ENCODE peak calls at places on chromosomes 13 and 19, in four cellular contexts. N, V, U and F are unnamed samples.

GRCh38 chr13:106736941-106737340 is 169.0 kb upstream of the ARGLU1 start:
- DNase-seq in N (no peak), V (no peak), U (no peak), F (no peak)

GRCh38 chr13:112353856-112354255 is 22.3 kb upstream of the SPACA7 start:
- DNase-seq in N (no peak), V (no peak), U (no peak), F (no peak)

GRCh38 chr13:107185889-107186288 is 618.0 kb upstream of the ARGLU1 start:
- DNase-seq in N (no peak), V (no peak), U (no peak), F (no peak)

GRCh38 chr19:57559008-57559403 is 657 bp downstream of the ZNF550 start:
- DNase-seq in N (peak), V (peak), U (peak), F (peak)

GRCh38 chr19:48613852-48614435 is 932 bp downstream of the FAM83E start:
- DNase-seq in N (peak), V (no peak), U (no peak), F (no peak)

GRCh38 chr19:8244442-8244841 is 35.3 kb downstream of the CERS4 start:
- DNase-seq in N (no peak), V (no peak), U (no peak), F (no peak)

GRCh38 chr13:37645181-37645580 is 46.6 kb upstream of the POSTN start:
- DNase-seq in N (no peak), V (no peak), U (no peak), F (no peak)

GRCh38 chr19:36950335-36951119 is 34.4 kb downstream of the ZNF568 start:
- DNase-seq in N (no peak), V (no peak), U (no peak), F (no peak)

GRCh38 chr19:2827840-2828489 is 8.3 kb downstream of the ZNF554 start:
- DNase-seq in N (no peak), V (no peak), U (no peak), F (no peak)

GRCh38 chr19:15332311-15332996 is at the start of gene BRD4:
- DNase-seq in N (peak), V (peak), U (peak), F (peak)

GRCh38 chr13:46633416-46633815 is 80.4 kb downstream of the LRCH1 start:
- DNase-seq in N (no peak), V (no peak), U (no peak), F (no peak)

GRCh38 chr19:18733196-18733647 is 49.7 kb downstream of the CRTC1 start:
- DNase-seq in N (no peak), V (no peak), U (no peak), F (no peak)

GRCh38 chr13:91155512-91156114 is 191.9 kb upstream of the MIR17HG start:
- DNase-seq in N (no peak), V (no peak), U (no peak), F (no peak)

GRCh38 chr13:66508153-66508909 is 721.8 kb downstream of the PCDH9 start:
- DNase-seq in N (no peak), V (no peak), U (no peak), F (no peak)

GRCh38 chr13:50643055-50643454 is 200.4 kb downstream of the DLEU7 start:
- DNase-seq in N (no peak), V (no peak), U (no peak), F (no peak)

GRCh38 chr19:31334849-31335624 is 14.2 kb downstream of the TSHZ3 start:
- DNase-seq in N (no peak), V (no peak), U (no peak), F (no peak)

GRCh38 chr19:35785087-35785627 is 9.8 kb downstream of the ARHGAP33 start:
- DNase-seq in N (no peak), V (no peak), U (no peak), F (no peak)
- TF ChIP-seq CTCF in N (no peak), V (no peak), U (no peak), F (no peak)

GRCh38 chr13:31797154-31797775 is 57.9 kb downstream of the RXFP2 start:
- DNase-seq in N (no peak), V (no peak), U (no peak), F (no peak)
- TF ChIP-seq CTCF in N (no peak), V (no peak), U (peak), F (no peak)

DNA sequence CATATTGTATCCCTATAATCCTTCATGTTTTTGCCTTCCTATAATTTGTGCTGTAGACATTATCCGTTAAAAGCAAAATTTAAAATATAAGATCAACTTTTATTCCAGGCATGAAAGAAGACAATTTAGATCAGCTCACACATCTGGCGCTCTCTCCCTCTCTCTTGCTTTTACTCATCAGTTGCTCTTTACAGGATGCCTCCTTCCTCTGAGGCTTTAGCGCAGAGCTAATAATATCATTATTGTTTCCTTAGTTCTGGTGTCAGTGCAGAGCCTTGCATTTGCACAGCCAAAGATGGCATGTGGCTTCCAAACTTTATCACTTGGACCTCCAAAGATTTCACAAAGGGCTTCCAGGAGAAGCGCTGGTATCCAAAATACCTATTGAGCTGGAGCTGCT is 295.1 kb downstream of the FGF9 start:
- DNase-seq in N (no peak), V (no peak), U (no peak), F (no peak)
- TF ChIP-seq CTCF in N (no peak), V (no peak), U (no peak), F (no peak)

GRCh38 chr19:29815231-29815630 is 3.4 kb downstream of the CCNE1 start:
- DNase-seq in N (no peak), V (peak), U (peak), F (peak)
- TF ChIP-seq CTCF in N (no peak), V (no peak), U (peak), F (no peak)

GRCh38 chr19:41883821-41884733 is 1.1 kb downstream of the ARHGEF1 start:
- DNase-seq in N (peak), V (peak), U (peak), F (peak)
- TF ChIP-seq CTCF in N (no peak), V (no peak), U (no peak), F (no peak)

GRCh38 chr19:4229179-4229931 is at the start of gene EBI3:
- DNase-seq in N (peak), V (peak), U (no peak), F (peak)

GRCh38 chr19:4232614-4233281 is 3.4 kb downstream of the EBI3 start:
- DNase-seq in N (no peak), V (no peak), U (no peak), F (no peak)

GRCh38 chr19:4234862-4235201 is 5.5 kb downstream of the EBI3 start:
- DNase-seq in N (no peak), V (no peak), U (no peak), F (no peak)

GRCh38 chr19:4234142-4234861 is 5.0 kb downstream of the EBI3 start:
- DNase-seq in N (no peak), V (no peak), U (no peak), F (no peak)

GRCh38 chr19:4233282-4233853 is 4.0 kb downstream of the EBI3 start:
- DNase-seq in N (peak), V (peak), U (peak), F (peak)
- TF ChIP-seq CTCF in N (peak), V (peak), U (peak), F (peak)